ENCODE peak calls at places on chromosome 19, in nine cellular contexts. D is progenitor cell of endocrine pancreas; H is SHP77; Q is thoracic aorta; N is HuH-7.5; U is A549; S is effector memory CD4-positive, alpha-beta T cell; I is nephron progenitor cell; A is stimulated activated CD4-positive, alpha-beta T cell treated with anti-CD3 and anti-CD28 coated beads, TNF-alpha, amount 100 ng/mL, for 4 hours. F is an unnamed sample.

GRCh38 chr19:17846146-17846545 is 1.6 kb downstream of the JAK3 start:
- DNase-seq in I (no peak), H (no peak), A (no peak), D (no peak), S (peak), U (no peak), N (no peak), Q (no peak), F (peak)

GRCh38 chr19:39160523-39160861 is 34.9 kb downstream of the PAK4 start:
- DNase-seq in S (no peak), H (no peak), I (no peak), A (no peak), N (no peak), D (no peak), U (no peak), Q (peak), F (no peak)

GRCh38 chr19:18320865-18321728 is 1.8 kb downstream of the LSM4 start:
- DNase-seq in Q (no peak), D (no peak), I (no peak), S (no peak), U (no peak), N (no peak), A (no peak), H (no peak), F (no peak)

GRCh38 chr19:7355151-7355845 is 6.6 kb downstream of the ARHGEF18 start:
- DNase-seq in H (no peak), D (no peak), N (no peak), Q (no peak), A (no peak), I (no peak), S (no peak), U (no peak), F (no peak)

GRCh38 chr19:6087074-6087506 is 23.2 kb downstream of the RFX2 start:
- DNase-seq in D (no peak), U (no peak), A (no peak), H (peak), N (peak), I (no peak), S (no peak), Q (no peak), F (no peak)

GRCh38 chr19:54523403-54523802 is 20.8 kb downstream of the LAIR2 start:
- DNase-seq in D (no peak), H (peak), S (no peak), Q (no peak), A (no peak), N (no peak), U (no peak), I (no peak), F (no peak)

GRCh38 chr19:33032218-33032781 is 32.4 kb downstream of the RHPN2 start:
- DNase-seq in D (no peak), H (no peak), A (no peak), N (no peak), U (no peak), I (no peak), S (no peak), Q (no peak), F (no peak)

GRCh38 chr19:2577722-2578335 is 101.9 kb downstream of the GADD45B start:
- DNase-seq in Q (no peak), H (no peak), S (no peak), N (no peak), D (no peak), U (no peak), I (no peak), A (no peak), F (no peak)

GRCh38 chr19:33402421-33403220 is 29.1 kb downstream of the CEBPG start:
- DNase-seq in S (no peak), I (peak), H (no peak), A (no peak), D (no peak), N (no peak), U (no peak), Q (no peak), F (no peak)

GRCh38 chr19:55679343-55680257 is 4.6 kb downstream of the EPN1 start:
- DNase-seq in H (no peak), Q (no peak), D (no peak), I (no peak), N (no peak), S (no peak), U (no peak), A (no peak), F (no peak)

GRCh38 chr19:35518313-35518712 is 4.9 kb upstream of the DMKN start:
- DNase-seq in D (no peak), H (no peak), Q (no peak), I (no peak), U (peak), N (no peak), A (no peak), S (no peak), F (no peak)

GRCh38 chr19:5948697-5949564 is 29.0 kb downstream of the RANBP3 start:
- DNase-seq in I (no peak), Q (no peak), S (no peak), D (no peak), A (no peak), H (no peak), N (no peak), U (no peak), F (no peak)

GRCh38 chr19:1395194-1396018 is 5.9 kb downstream of the GAMT start:
- DNase-seq in D (no peak), S (no peak), H (no peak), I (no peak), N (no peak), Q (no peak), U (no peak), A (no peak), F (no peak)

GRCh38 chr19:45645631-45646344 is 6.6 kb upstream of the EML2 start:
- DNase-seq in S (peak), A (peak), N (peak), Q (no peak), D (peak), U (peak), I (peak), H (peak), F (peak)

GRCh38 chr19:11423804-11424318 is 4.7 kb upstream of the RGL3 start:
- DNase-seq in S (no peak), N (no peak), I (no peak), Q (no peak), A (no peak), H (no peak), U (no peak), D (no peak), F (no peak)

GRCh38 chr19:18593367-18594095 is 4.9 kb downstream of the REX1BD start:
- DNase-seq in H (no peak), U (no peak), S (no peak), A (no peak), N (no peak), Q (no peak), I (no peak), D (no peak), F (no peak)

GRCh38 chr19:3986260-3987041 is 1.2 kb upstream of the EEF2 start:
- DNase-seq in A (no peak), Q (no peak), I (peak), U (peak), H (peak), D (no peak), N (peak), S (no peak), F (peak)

GRCh38 chr19:1298235-1298634 is 12.6 kb downstream of the EFNA2 start:
- DNase-seq in H (no peak), N (no peak), D (no peak), U (no peak), I (no peak), S (no peak), Q (no peak), A (no peak), F (no peak)

GRCh38 chr19:43781630-43782310 is 997 bp upstream of the KCNN4 start:
- DNase-seq in I (no peak), U (no peak), S (no peak), D (no peak), H (no peak), N (no peak), Q (no peak), A (no peak), F (no peak)

GRCh38 chr19:46634045-46634655 is 1.9 kb downstream of the GNG8 start:
- DNase-seq in I (peak), N (no peak), H (no peak), A (peak), U (peak), S (peak), D (peak), Q (peak), F (peak)

GRCh38 chr19:34851277-34851804 is 75.4 kb upstream of the ZNF30 start:
- DNase-seq in H (no peak), U (no peak), I (no peak), Q (no peak), N (no peak), S (no peak), D (no peak), A (no peak), F (no peak)

GRCh38 chr19:4322942-4323665 is 15.5 kb downstream of the STAP2 start:
- DNase-seq in H (no peak), N (no peak), D (no peak), U (no peak), S (no peak), A (no peak), Q (no peak), I (no peak), F (no peak)

GRCh38 chr19:55473613-55474012 is 2.8 kb upstream of the ZNF628 start:
- DNase-seq in H (no peak), U (no peak), S (no peak), D (no peak), N (no peak), A (no peak), I (no peak), Q (no peak), F (no peak)

GRCh38 chr19:55677572-55678028 is 2.6 kb downstream of the EPN1 start:
- DNase-seq in N (no peak), H (no peak), A (no peak), S (no peak), I (no peak), Q (no peak), U (no peak), D (no peak), F (no peak)

GRCh38 chr19:18291590-18292459 is 10.4 kb upstream of the JUND start:
- DNase-seq in Q (peak), A (peak), S (peak), H (peak), N (peak), I (peak), U (peak), D (no peak), F (peak)